ENCODE peak calls at places on chromosomes 6 and 20, in nine cellular contexts. V is fibroblast of lung; F is A549; X is CD8-positive, alpha-beta memory T cell; P is IMR-90; Q is PC-3; O is GM23338; I is HCT116; U is mesendoderm. G is an unnamed sample.

GRCh38 chr6:46130665-46131064 is 876 bp downstream of the ENPP4 start:
- DNase-seq in I (no peak), O (no peak), U (peak; percentile 1), P (no peak), V (no peak), X (no peak), F (no peak), Q (peak; percentile 10), G (no peak)

GRCh38 chr20:23116301-23117089 is 30.4 kb upstream of the CD93 start:
- DNase-seq in F (no peak), Q (peak; percentile 24), P (peak; percentile 47), X (no peak), V (peak; percentile 7), O (no peak), U (no peak), I (no peak), G (peak; percentile 82)

GRCh38 chr20:2709205-2709981 is 16.8 kb downstream of the EBF4 start:
- DNase-seq in I (no peak), V (no peak), F (no peak), O (no peak), U (no peak), X (no peak), P (no peak), Q (no peak), G (no peak)

GRCh38 chr6:24761193-24761835 is 13.4 kb upstream of the GMNN start:
- DNase-seq in O (peak; percentile 54), F (no peak), P (no peak), U (peak; percentile 26), V (no peak), Q (no peak), X (no peak), I (no peak), G (no peak)

GRCh38 chr6:160733045-160733646 is 31.1 kb downstream of the PLG start:
- DNase-seq in O (peak; percentile 82), I (peak; percentile 28), F (peak; percentile 7), Q (peak; percentile 68), U (peak; percentile 76), P (peak; percentile 13), V (peak; percentile 36), X (no peak), G (no peak)

GRCh38 chr6:159915397-159915796 is 24.6 kb downstream of the MAS1 start:
- DNase-seq in V (no peak), X (no peak), U (no peak), P (no peak), Q (no peak), O (no peak), F (no peak), I (no peak), G (peak; percentile 91)

GRCh38 chr20:5766085-5766764 is 16.0 kb downstream of the SHLD1 start:
- DNase-seq in F (no peak), P (no peak), I (no peak), X (no peak), U (no peak), Q (no peak), V (no peak), O (no peak), G (no peak)

GRCh38 chr6:168960557-168960956 is 293.1 kb downstream of the THBS2 start:
- DNase-seq in V (no peak), I (no peak), O (no peak), Q (no peak), F (no peak), P (no peak), U (no peak), X (no peak), G (no peak)

GRCh38 chr6:39770476-39770875 is 21.7 kb upstream of the DAAM2 start:
- DNase-seq in Q (no peak), P (no peak), V (no peak), F (no peak), O (no peak), I (no peak), X (no peak), U (no peak), G (no peak)

GRCh38 chr6:152204584-152204983 is 397.1 kb downstream of the ESR1 start:
- DNase-seq in U (no peak), V (no peak), I (no peak), O (no peak), P (no peak), Q (peak; percentile 2), F (no peak), X (no peak), G (no peak)

GRCh38 chr6:85130743-85131142 is 319.1 kb upstream of the NT5E start:
- DNase-seq in U (no peak), F (no peak), O (no peak), Q (no peak), I (no peak), V (no peak), X (no peak), P (no peak), G (no peak)

GRCh38 chr6:2781685-2782355 is 16.6 kb downstream of the WRNIP1 start:
- DNase-seq in P (no peak), O (no peak), F (no peak), I (no peak), X (no peak), Q (no peak), V (no peak), U (no peak), G (no peak)

GRCh38 chr6:90478278-90478677 is 108.6 kb downstream of the MAP3K7 start:
- DNase-seq in I (no peak), X (no peak), F (no peak), U (peak; percentile 86), P (no peak), O (peak; percentile 85), Q (no peak), V (no peak), G (no peak)

DNA sequence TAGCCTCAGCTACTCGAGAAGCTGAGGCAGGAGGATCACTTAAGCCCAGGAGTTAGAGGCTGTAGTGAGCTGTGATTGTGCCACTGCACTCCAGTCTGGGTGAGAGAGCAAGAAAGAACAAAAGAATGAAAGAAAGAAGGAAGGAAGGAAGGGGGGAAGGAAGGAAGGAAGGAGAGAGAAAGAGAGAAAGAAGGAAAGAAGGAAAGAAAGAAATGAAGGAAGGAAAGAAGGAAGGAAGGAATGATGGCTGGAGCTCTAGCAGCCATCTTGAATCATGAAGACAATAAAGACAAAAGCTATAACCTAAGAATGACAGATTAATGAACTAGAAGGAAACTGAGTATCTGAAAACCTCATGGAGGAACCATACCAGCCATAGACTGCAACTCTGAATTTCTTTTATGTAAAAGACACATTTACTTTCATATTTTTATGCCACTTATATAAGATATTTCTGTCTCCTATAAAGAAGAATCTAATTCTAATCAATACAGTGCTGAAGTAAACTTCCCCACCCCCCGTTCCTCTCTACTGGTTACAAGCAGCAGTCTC is 522.3 kb upstream of the JARID2 start:
- DNase-seq in F (no peak), V (no peak), X (no peak), P (no peak), U (no peak), O (no peak), Q (no peak), I (no peak), G (no peak)
- H3K4me1 ChIP-seq in F (peaks cover 23% of the 10 kb centered on the region), V (peaks cover 5% of the 10 kb centered on the region), X (peaks cover 13% of the 10 kb centered on the region), P (peaks cover 8% of the 10 kb centered on the region), U (no peaks in the 10 kb centered on the region), O (peaks cover 2% of the 10 kb centered on the region), Q (peaks cover 5% of the 10 kb centered on the region), I (peaks cover 12% of the 10 kb centered on the region), G (no peaks in the 10 kb centered on the region)

GRCh38 chr6:132087391-132087790 is 136.2 kb upstream of the CCN2 start:
- DNase-seq in I (no peak), Q (peak; percentile 6), V (peak; percentile 66), F (no peak), O (no peak), X (no peak), U (no peak), P (no peak), G (no peak)
- H3K27ac ChIP-seq in I (no peak overlapping the region), Q (no peak overlapping the region), V (no peak overlapping the region), F (no peak overlapping the region), O (no peak overlapping the region), X (no peak overlapping the region), U (no peak overlapping the region), P (peak overlapping the region; percentile 60), G (no peak overlapping the region)

GRCh38 chr6:43785220-43785752 is 15.3 kb downstream of the VEGFA start:
- DNase-seq in V (no peak), I (no peak), X (no peak), F (no peak), U (no peak), O (no peak), Q (no peak), P (no peak), G (no peak)
- H3K4me1 ChIP-seq in V (peaks cover 2% of the 10 kb centered on the region), I (no peaks in the 10 kb centered on the region), X (no peaks in the 10 kb centered on the region), F (no peaks in the 10 kb centered on the region), U (no peaks in the 10 kb centered on the region), O (no peaks in the 10 kb centered on the region), Q (peaks cover 7% of the 10 kb centered on the region), P (peaks cover 7% of the 10 kb centered on the region), G (no peaks in the 10 kb centered on the region)

GRCh38 chr6:5338177-5338960 is 77.1 kb downstream of the FARS2 start:
- DNase-seq in F (no peak), V (no peak), U (no peak), O (no peak), I (no peak), P (no peak), Q (no peak), X (no peak), G (no peak)
- H3K27ac ChIP-seq in F (no peak overlapping the region), V (no peak overlapping the region), U (no peak overlapping the region), O (no peak overlapping the region), I (no peak overlapping the region), P (no peak overlapping the region), Q (no peak overlapping the region), X (no peak overlapping the region), G (no peak overlapping the region)

G was measured in foreskin keratinocyte.